ENCODE peak calls at places on chromosomes 4 and X, in seven cellular contexts. One of them, this sample, is unnamed.

GRCh38 chrX:10189317-10190268 is 32.8 kb downstream of the CLCN4 start:
- DNase-seq in HCT116: peak
- DNase-seq in NT2/D1: peak
- DNase-seq in GM12878: no peak
- DNase-seq in HepG2: peak
- DNase-seq in K562: peak
- DNase-seq in H1: peak
- DNase-seq in this sample: peak

GRCh38 chr4:155906554-155907247 is 3.2 kb downstream of the TDO2 start:
- DNase-seq in HCT116: no peak
- DNase-seq in NT2/D1: no peak
- DNase-seq in GM12878: no peak
- DNase-seq in HepG2: no peak
- DNase-seq in K562: no peak
- DNase-seq in H1: no peak
- DNase-seq in this sample: no peak

GRCh38 chr4:6361076-6361784 is 91.6 kb downstream of the WFS1 start:
- DNase-seq in HCT116: no peak
- DNase-seq in NT2/D1: no peak
- DNase-seq in GM12878: no peak
- DNase-seq in HepG2: no peak
- DNase-seq in K562: no peak
- DNase-seq in H1: no peak
- DNase-seq in this sample: peak

GRCh38 chr4:25976780-25977179 is 62.8 kb downstream of the SMIM20 start:
- DNase-seq in HCT116: no peak
- DNase-seq in NT2/D1: no peak
- DNase-seq in GM12878: no peak
- DNase-seq in HepG2: no peak
- DNase-seq in K562: no peak
- DNase-seq in H1: no peak
- DNase-seq in this sample: no peak

GRCh38 chrX:43559643-43560042 is 96.5 kb upstream of the MAOA start:
- DNase-seq in HCT116: peak
- DNase-seq in NT2/D1: peak
- DNase-seq in GM12878: no peak
- DNase-seq in HepG2: peak
- DNase-seq in K562: peak
- DNase-seq in H1: peak
- DNase-seq in this sample: peak

GRCh38 chrX:734411-734810 is 103.8 kb downstream of the SHOX start:
- DNase-seq in HCT116: no peak
- DNase-seq in NT2/D1: no peak
- DNase-seq in GM12878: no peak
- DNase-seq in HepG2: no peak
- DNase-seq in K562: no peak
- DNase-seq in H1: no peak
- DNase-seq in this sample: no peak

GRCh38 chr4:94126669-94127068 is 81.0 kb upstream of the SMARCAD1 start:
- DNase-seq in HCT116: peak
- DNase-seq in NT2/D1: no peak
- DNase-seq in GM12878: no peak
- DNase-seq in HepG2: peak
- DNase-seq in K562: no peak
- DNase-seq in H1: no peak
- DNase-seq in this sample: peak

GRCh38 chr4:102174800-102175199 is 170.5 kb downstream of the SLC39A8 start:
- DNase-seq in HCT116: no peak
- DNase-seq in NT2/D1: no peak
- DNase-seq in GM12878: no peak
- DNase-seq in HepG2: no peak
- DNase-seq in K562: no peak
- DNase-seq in H1: no peak
- DNase-seq in this sample: no peak

GRCh38 chrX:130108647-130109428 is 1.5 kb downstream of the ELF4 start:
- DNase-seq in HCT116: no peak
- DNase-seq in NT2/D1: no peak
- DNase-seq in GM12878: no peak
- DNase-seq in HepG2: peak
- DNase-seq in K562: peak
- DNase-seq in H1: no peak
- DNase-seq in this sample: peak
- TF ChIP-seq YY1 in HCT116: no peak
- TF ChIP-seq YY1 in NT2/D1: no peak
- TF ChIP-seq YY1 in GM12878: no peak
- TF ChIP-seq YY1 in HepG2: no peak
- TF ChIP-seq YY1 in K562: no peak
- TF ChIP-seq YY1 in H1: no peak
- TF ChIP-seq YY1 in this sample: no peak

GRCh38 chr4:2700031-2700430 is 56.1 kb downstream of the TNIP2 start:
- DNase-seq in HCT116: no peak
- DNase-seq in NT2/D1: no peak
- DNase-seq in GM12878: no peak
- DNase-seq in HepG2: no peak
- DNase-seq in K562: no peak
- DNase-seq in H1: no peak
- DNase-seq in this sample: no peak

GRCh38 chr4:2697995-2698414 is 58.1 kb downstream of the TNIP2 start:
- DNase-seq in HCT116: no peak
- DNase-seq in NT2/D1: no peak
- DNase-seq in GM12878: no peak
- DNase-seq in HepG2: peak
- DNase-seq in K562: no peak
- DNase-seq in H1: no peak
- DNase-seq in this sample: no peak

GRCh38 chr4:2699534-2699933 is 56.6 kb downstream of the TNIP2 start:
- DNase-seq in HCT116: no peak
- DNase-seq in NT2/D1: no peak
- DNase-seq in GM12878: no peak
- DNase-seq in HepG2: no peak
- DNase-seq in K562: no peak
- DNase-seq in H1: no peak
- DNase-seq in this sample: no peak

GRCh38 chr4:2698504-2698903 is 57.6 kb downstream of the TNIP2 start:
- DNase-seq in HCT116: no peak
- DNase-seq in NT2/D1: no peak
- DNase-seq in GM12878: no peak
- DNase-seq in HepG2: no peak
- DNase-seq in K562: no peak
- DNase-seq in H1: no peak
- DNase-seq in this sample: no peak

GRCh38 chr4:2698951-2699505 is 57.1 kb downstream of the TNIP2 start:
- DNase-seq in HCT116: no peak
- DNase-seq in NT2/D1: no peak
- DNase-seq in GM12878: no peak
- DNase-seq in HepG2: no peak
- DNase-seq in K562: no peak
- DNase-seq in H1: no peak
- DNase-seq in this sample: no peak
- TF ChIP-seq YY1 in HCT116: no peak
- TF ChIP-seq YY1 in NT2/D1: no peak
- TF ChIP-seq YY1 in GM12878: no peak
- TF ChIP-seq YY1 in HepG2: no peak
- TF ChIP-seq YY1 in K562: no peak
- TF ChIP-seq YY1 in H1: no peak
- TF ChIP-seq YY1 in this sample: no peak

DNA sequence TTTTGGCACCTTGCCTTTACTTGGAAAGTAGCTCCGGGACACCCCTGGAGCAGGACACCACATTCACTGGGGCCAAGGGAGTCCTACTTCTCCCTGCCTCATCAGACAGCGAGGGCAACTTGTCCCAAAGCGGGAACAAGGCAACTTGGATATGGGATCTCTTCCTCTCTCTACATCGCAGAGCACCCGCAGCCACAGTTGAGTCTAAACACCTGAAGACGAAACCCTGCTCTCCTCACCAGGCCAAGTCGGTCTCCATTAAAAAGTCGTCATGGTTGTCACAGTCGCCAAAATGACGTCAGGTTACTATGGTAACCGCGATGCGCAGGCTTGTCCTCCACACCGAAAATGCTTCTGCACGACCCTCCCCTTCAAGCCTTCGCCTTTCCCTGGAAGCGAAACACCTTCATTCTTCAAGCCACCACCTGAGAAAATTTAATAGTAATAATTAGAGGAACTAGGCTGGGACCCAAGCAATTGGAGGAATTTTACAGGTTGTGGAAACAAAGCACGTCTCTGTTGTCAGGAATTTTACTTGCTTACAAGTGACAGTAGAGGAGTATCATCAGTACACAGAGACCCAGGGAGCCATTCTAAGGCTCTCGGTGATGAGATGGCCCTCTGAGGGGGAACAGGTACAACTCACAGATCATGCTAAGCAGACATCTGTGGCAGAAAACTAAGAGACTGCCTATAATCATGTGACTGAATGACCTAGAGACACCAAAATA is 30.5 kb upstream of the TCEAL4 start:
- DNase-seq in HCT116: no peak
- DNase-seq in NT2/D1: peak
- DNase-seq in GM12878: no peak
- DNase-seq in HepG2: no peak
- DNase-seq in K562: peak
- DNase-seq in H1: peak
- DNase-seq in this sample: peak
- TF ChIP-seq YY1 in HCT116: no peak
- TF ChIP-seq YY1 in NT2/D1: no peak
- TF ChIP-seq YY1 in GM12878: peak
- TF ChIP-seq YY1 in HepG2: no peak
- TF ChIP-seq YY1 in K562: no peak
- TF ChIP-seq YY1 in H1: no peak
- TF ChIP-seq YY1 in this sample: no peak

DNA sequence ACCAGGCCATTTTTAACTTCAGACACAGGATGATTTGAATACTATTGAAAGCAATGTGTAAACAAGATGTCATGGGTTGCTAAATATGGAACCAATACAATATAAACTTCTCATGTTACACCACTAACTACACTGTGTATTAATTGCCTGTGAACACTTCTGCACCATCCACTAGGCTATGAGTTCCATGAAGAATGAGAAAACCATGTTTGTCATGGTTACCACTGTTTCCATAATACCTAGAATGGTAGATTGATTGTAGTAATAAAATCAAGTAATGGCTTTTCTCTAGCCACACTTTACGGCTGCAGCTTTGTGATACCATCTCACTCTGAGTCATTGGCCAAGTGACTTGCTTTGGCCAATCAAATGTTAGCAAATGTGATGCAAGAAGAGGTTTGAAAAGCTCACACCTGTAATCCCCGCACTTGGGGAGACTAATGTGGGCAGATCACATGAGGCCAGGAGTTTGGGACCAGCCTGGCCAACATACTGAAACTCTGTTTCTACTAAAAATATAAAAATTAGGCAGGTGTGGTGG is 19.9 kb upstream of the CYBB start:
- DNase-seq in HCT116: no peak
- DNase-seq in NT2/D1: no peak
- DNase-seq in GM12878: no peak
- DNase-seq in HepG2: no peak
- DNase-seq in K562: no peak
- DNase-seq in H1: no peak
- DNase-seq in this sample: no peak
- TF ChIP-seq YY1 in HCT116: no peak
- TF ChIP-seq YY1 in NT2/D1: no peak
- TF ChIP-seq YY1 in GM12878: no peak
- TF ChIP-seq YY1 in HepG2: no peak
- TF ChIP-seq YY1 in K562: no peak
- TF ChIP-seq YY1 in H1: no peak
- TF ChIP-seq YY1 in this sample: no peak

DNA sequence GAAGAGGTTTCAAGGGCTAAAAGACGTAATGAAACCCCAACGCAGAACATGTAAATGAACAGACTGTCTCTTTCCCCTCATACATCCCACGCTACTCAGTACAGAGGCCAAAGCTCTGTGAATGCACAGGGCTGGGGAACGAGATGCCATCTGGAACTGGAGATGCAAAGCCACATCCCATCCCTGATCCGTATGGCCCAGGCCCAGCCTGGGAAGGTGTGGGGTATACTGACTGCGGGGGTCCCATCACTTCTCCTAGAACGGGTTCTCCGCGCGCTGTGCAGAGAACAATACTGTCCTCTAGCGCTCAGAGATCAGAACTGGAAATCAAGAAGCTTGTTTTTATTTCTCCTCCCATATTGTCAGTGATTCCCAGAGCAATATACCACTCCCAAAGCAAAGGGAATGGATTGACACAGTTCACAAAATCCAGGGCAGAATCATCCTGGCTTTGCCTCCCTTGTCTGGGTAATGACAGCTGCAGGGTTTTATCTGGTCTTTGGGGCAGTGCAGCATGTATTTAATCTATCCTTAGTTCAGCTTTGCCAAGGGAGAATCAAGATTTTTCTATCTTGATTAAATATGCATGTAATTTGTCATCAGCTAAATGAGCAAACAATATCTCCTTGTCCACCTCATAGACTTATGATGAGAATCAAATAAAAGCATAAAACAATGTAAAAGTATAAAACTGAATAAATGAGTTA is 47.3 kb upstream of the TLR3 start:
- DNase-seq in HCT116: no peak
- DNase-seq in NT2/D1: peak
- DNase-seq in GM12878: no peak
- DNase-seq in HepG2: peak
- DNase-seq in K562: no peak
- DNase-seq in H1: peak
- DNase-seq in this sample: peak
- TF ChIP-seq YY1 in HCT116: no peak
- TF ChIP-seq YY1 in NT2/D1: no peak
- TF ChIP-seq YY1 in GM12878: no peak
- TF ChIP-seq YY1 in HepG2: no peak
- TF ChIP-seq YY1 in K562: no peak
- TF ChIP-seq YY1 in H1: peak
- TF ChIP-seq YY1 in this sample: no peak

GRCh38 chrX:13620202-13620601 is 32.7 kb upstream of the TCEANC start:
- DNase-seq in HCT116: no peak
- DNase-seq in NT2/D1: peak
- DNase-seq in GM12878: no peak
- DNase-seq in HepG2: no peak
- DNase-seq in K562: no peak
- DNase-seq in H1: no peak
- DNase-seq in this sample: no peak

GRCh38 chrX:13627306-13627705 is 25.6 kb upstream of the TCEANC start:
- DNase-seq in HCT116: no peak
- DNase-seq in NT2/D1: no peak
- DNase-seq in GM12878: no peak
- DNase-seq in HepG2: no peak
- DNase-seq in K562: no peak
- DNase-seq in H1: no peak
- DNase-seq in this sample: no peak

DNA sequence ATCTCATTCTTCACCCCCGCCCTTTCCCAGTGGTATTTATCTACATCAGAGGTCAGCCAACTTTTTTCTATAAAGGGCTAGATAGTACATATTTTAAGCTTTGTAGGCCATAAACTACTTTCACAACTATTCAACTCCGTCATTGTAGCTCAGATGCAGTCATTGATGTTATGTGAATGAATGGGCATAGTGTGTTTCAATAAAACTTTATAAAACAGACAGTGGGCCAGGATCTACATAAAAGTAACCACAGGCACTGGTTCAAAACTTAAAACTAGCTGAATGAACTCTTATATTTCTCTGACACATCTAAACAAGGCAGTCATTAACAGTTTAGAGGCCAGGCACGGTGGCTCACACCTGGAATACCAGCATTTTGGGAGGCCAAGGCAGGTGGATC is 30.4 kb upstream of the TCEANC start:
- DNase-seq in HCT116: no peak
- DNase-seq in NT2/D1: no peak
- DNase-seq in GM12878: no peak
- DNase-seq in HepG2: no peak
- DNase-seq in K562: no peak
- DNase-seq in H1: no peak
- DNase-seq in this sample: no peak
- TF ChIP-seq YY1 in HCT116: no peak
- TF ChIP-seq YY1 in NT2/D1: no peak
- TF ChIP-seq YY1 in GM12878: no peak
- TF ChIP-seq YY1 in HepG2: no peak
- TF ChIP-seq YY1 in K562: no peak
- TF ChIP-seq YY1 in H1: no peak
- TF ChIP-seq YY1 in this sample: no peak

GRCh38 chr4:8385106-8385505 is 55.4 kb downstream of the ACOX3 start:
- DNase-seq in HCT116: no peak
- DNase-seq in NT2/D1: no peak
- DNase-seq in GM12878: no peak
- DNase-seq in HepG2: no peak
- DNase-seq in K562: peak
- DNase-seq in H1: no peak
- DNase-seq in this sample: no peak
- TF ChIP-seq YY1 in HCT116: no peak
- TF ChIP-seq YY1 in NT2/D1: no peak
- TF ChIP-seq YY1 in GM12878: no peak
- TF ChIP-seq YY1 in HepG2: no peak
- TF ChIP-seq YY1 in K562: no peak
- TF ChIP-seq YY1 in H1: no peak
- TF ChIP-seq YY1 in this sample: no peak